ENCODE peak calls at places on chromosomes 6 and 20, in six cellular contexts. J is heart left ventricle, K is thoracic aorta, H is bronchial epithelial cell, S is fibroblast of pulmonary artery, O is tibial artery. F is an unnamed sample.

GRCh38 chr6:125188037-125188436 is 34.5 kb downstream of the TPD52L1 start:
- DNase-seq in J (no peak), K (no peak), H (no peak), S (peak; percentile 67), O (no peak), F (no peak)

GRCh38 chr6:33339193-33339592 is 21.6 kb upstream of the ZBTB22 start:
- DNase-seq in J (no peak), K (no peak), H (no peak), S (no peak), O (no peak), F (no peak)

GRCh38 chr6:9405825-9406224 is 970.5 kb upstream of the SLC35B3 start:
- DNase-seq in J (no peak), K (no peak), H (no peak), S (no peak), O (no peak), F (no peak)

GRCh38 chr20:43863821-43864544 is 50.7 kb upstream of the TOX2 start:
- DNase-seq in J (no peak), K (no peak), H (no peak), S (no peak), O (no peak), F (no peak)

GRCh38 chr6:156617376-156617775 is 159.8 kb upstream of the ARID1B start:
- DNase-seq in J (no peak), K (no peak), H (peak; percentile 80), S (peak; percentile 78), O (no peak), F (no peak)

GRCh38 chr6:149140137-149140909 is 177.2 kb upstream of the TAB2 start:
- DNase-seq in J (no peak), K (no peak), H (no peak), S (no peak), O (no peak), F (no peak)

GRCh38 chr6:30555428-30556005 is 772 bp downstream of the GNL1 start:
- DNase-seq in J (peak; percentile 69), K (no peak), H (no peak), S (peak; percentile 36), O (peak; percentile 78), F (peak; percentile 42)

GRCh38 chr6:67287566-67287965 is 1347.5 kb upstream of the ADGRB3 start:
- DNase-seq in J (no peak), K (no peak), H (no peak), S (peak; percentile 33), O (no peak), F (no peak)

GRCh38 chr6:111809264-111809663 is 64.0 kb downstream of the FYN start:
- DNase-seq in J (no peak), K (no peak), H (no peak), S (no peak), O (no peak), F (no peak)

GRCh38 chr6:131792091-131792496 is 15.7 kb upstream of the ENPP1 start:
- DNase-seq in J (no peak), K (no peak), H (peak; percentile 38), S (no peak), O (no peak), F (no peak)

GRCh38 chr20:25077610-25078169 is 4.3 kb downstream of the VSX1 start:
- DNase-seq in J (no peak), K (no peak), H (no peak), S (peak; percentile 40), O (peak; percentile 78), F (peak; percentile 69)

GRCh38 chr6:106106276-106107042 is 20.3 kb downstream of the PRDM1 start:
- DNase-seq in J (no peak), K (no peak), H (no peak), S (no peak), O (no peak), F (no peak)
- H3K4me3 ChIP-seq in J (no peak overlapping the region), K (no peak overlapping the region), H (no peak overlapping the region), S (no peak overlapping the region), O (no peak overlapping the region), F (no peak overlapping the region)

DNA sequence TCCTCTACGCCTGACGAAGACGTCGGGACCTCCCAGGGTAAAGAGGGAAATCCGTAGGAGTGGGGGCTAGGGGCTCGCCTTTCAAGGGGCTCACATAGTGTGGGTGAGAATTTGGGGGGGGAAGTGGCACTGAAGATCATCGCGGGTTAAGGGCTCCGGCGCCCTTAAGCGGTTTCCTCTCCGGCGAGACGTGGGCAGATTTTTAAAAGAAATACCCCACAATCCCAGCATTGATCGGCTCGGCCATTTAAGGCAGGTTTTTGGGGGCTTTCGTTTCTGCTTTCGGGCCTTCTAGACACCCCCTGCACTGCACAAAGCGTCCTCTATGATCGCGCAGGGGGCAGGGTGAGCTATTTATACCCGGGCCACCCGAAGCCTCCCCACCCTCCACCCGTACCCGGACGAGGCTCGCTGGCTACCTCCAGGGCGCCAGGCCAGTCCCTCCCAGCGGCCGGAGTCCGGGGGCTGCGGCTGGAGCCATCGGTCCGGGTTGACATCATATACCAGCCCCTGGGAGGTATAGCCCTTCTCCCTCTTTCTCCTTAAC is 1.2 kb downstream of the NKX2-2 start:
- DNase-seq in J (no peak), K (no peak), H (no peak), S (no peak), O (no peak), F (no peak)
- H3K4me3 ChIP-seq in J (peak overlapping the region; percentile 40), K (peak overlapping the region; percentile 67), H (no peak overlapping the region), S (no peak overlapping the region), O (peak overlapping the region; percentile 43), F (peak overlapping the region; percentile 34)

GRCh38 chr6:32109765-32110160 is 625 bp upstream of the TNXB start:
- DNase-seq in J (no peak), K (no peak), H (no peak), S (no peak), O (no peak), F (no peak)
- H3K4me3 ChIP-seq in J (peak overlapping the region; percentile 78), K (peak overlapping the region; percentile 71), H (no peak overlapping the region), S (no peak overlapping the region), O (no peak overlapping the region), F (no peak overlapping the region)

GRCh38 chr6:116374586-116374985 is 3.8 kb downstream of the DSE start:
- DNase-seq in J (no peak), K (no peak), H (peak; percentile 52), S (no peak), O (no peak), F (no peak)
- H3K4me3 ChIP-seq in J (no peak overlapping the region), K (no peak overlapping the region), H (no peak overlapping the region), S (no peak overlapping the region), O (no peak overlapping the region), F (no peak overlapping the region)

DNA sequence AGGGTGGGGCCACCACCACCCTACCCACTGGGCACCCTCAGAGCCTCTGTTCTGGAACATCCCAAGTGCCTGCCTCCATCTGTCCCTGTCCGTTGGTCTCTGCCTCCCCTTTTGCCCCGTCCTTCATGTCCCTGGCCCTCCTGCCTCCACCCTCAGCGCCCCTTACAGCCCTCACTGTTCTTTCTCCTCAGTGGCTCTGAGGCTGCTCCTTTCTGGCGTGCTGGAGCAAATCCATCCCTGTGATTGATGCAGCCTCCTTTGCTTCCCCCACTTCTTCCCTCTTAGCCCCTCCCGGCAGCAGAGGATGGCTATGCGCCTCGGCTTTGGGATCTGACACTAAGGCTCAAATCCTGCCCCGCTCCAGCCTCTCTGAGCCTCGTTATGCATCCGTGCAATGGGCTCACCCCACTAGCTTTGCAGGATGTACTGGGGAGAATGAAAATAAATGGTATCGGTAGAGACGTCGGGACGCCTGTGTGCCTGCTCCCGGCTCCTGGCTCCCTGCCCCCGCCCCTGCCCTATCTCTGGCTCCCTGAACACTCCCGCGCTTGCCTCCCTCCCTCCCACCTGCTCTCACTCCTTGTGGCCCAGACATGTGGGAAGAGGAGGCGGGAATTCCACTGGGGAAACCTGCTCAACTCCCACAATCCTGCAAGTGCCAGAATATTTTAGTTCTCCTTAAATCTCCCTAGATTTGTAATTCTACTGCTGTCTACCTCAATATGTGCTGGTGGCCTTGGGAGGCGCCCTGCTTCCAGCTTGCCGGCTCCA is 13.1 kb downstream of the VSTM2L start:
- DNase-seq in J (no peak), K (no peak), H (no peak), S (no peak), O (no peak), F (no peak)
- H3K4me3 ChIP-seq in J (no peak overlapping the region), K (no peak overlapping the region), H (no peak overlapping the region), S (no peak overlapping the region), O (no peak overlapping the region), F (no peak overlapping the region)

DNA sequence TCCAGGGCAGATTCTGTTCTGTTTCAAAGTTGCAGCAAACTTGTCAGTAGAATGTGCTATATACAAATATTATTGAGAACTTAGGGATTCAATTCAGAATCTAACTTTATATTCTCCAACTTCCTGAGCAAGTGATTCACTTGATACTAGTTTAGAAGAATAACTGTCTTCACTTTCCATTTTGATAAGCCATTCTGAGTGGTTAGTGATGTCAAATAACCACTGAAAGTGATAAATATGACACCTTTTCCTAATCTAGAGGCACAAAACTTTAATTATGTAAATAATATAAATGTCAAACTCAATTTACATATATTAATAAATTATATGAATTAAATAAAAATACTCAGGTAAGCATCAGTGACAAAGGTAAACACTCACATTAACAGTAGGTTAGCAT is 20.5 kb upstream of the SIM1 start:
- DNase-seq in J (no peak), K (no peak), H (no peak), S (no peak), O (no peak), F (no peak)
- H3K4me3 ChIP-seq in J (no peak overlapping the region), K (no peak overlapping the region), H (no peak overlapping the region), S (no peak overlapping the region), O (no peak overlapping the region), F (no peak overlapping the region)

GRCh38 chr6:140047321-140047720 is 672.9 kb upstream of the CITED2 start:
- DNase-seq in J (no peak), K (no peak), H (no peak), S (no peak), O (no peak), F (no peak)

GRCh38 chr6:140048202-140048790 is 673.8 kb upstream of the CITED2 start:
- DNase-seq in J (no peak), K (no peak), H (no peak), S (no peak), O (no peak), F (no peak)

GRCh38 chr6:140044626-140045025 is 670.2 kb upstream of the CITED2 start:
- DNase-seq in J (no peak), K (no peak), H (no peak), S (no peak), O (no peak), F (no peak)

GRCh38 chr6:140045116-140045515 is 670.7 kb upstream of the CITED2 start:
- DNase-seq in J (no peak), K (no peak), H (no peak), S (no peak), O (no peak), F (no peak)

GRCh38 chr6:140046030-140046632 is 671.7 kb upstream of the CITED2 start:
- DNase-seq in J (no peak), K (no peak), H (no peak), S (no peak), O (no peak), F (no peak)
- H3K4me3 ChIP-seq in J (no peak overlapping the region), K (no peak overlapping the region), H (no peak overlapping the region), S (no peak overlapping the region), O (no peak overlapping the region), F (no peak overlapping the region)

DNA sequence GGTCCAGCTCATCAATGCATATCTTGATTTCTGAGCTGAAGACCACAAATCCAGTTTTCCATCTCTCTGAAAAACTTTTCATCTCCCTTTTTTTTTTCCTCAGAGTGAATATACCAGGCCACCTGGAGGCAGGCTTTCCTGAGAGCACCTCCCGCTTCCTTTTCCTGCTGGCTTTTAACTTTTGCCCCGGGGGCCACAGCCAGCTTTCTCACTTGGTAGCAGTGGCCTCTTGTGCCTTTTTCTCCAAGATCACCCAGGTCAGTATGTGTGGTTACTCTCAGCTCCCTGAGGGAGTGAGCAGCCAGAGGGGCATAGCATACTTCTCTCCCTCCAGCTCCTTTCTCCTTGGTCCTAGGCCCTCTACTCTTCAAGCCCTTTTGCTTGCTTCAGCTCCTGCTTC is at the start of gene BTN1A1:
- DNase-seq in J (no peak), K (no peak), H (no peak), S (no peak), O (no peak), F (no peak)
- H3K4me3 ChIP-seq in J (no peak within 1 kb of the TSS), K (peak within 1 kb of the TSS; percentile 71), H (no peak within 1 kb of the TSS), S (no peak within 1 kb of the TSS), O (peak within 1 kb of the TSS; percentile 48), F (no peak within 1 kb of the TSS)

F was measured in gastrocnemius medialis.